ENCODE peak calls at places on chromosomes 1 and 21, in six cellular contexts. Z is K562, E is H1, Q is HCT116, N is HepG2, M is GM12878. U is an unnamed sample.

GRCh38 chr1:167328762-167329483 is 108.2 kb downstream of the POU2F1 start:
- DNase-seq in Q (no peak), E (no peak), M (peak), Z (no peak), N (no peak), U (no peak)

GRCh38 chr1:228837817-228838716 is 102.8 kb downstream of the RHOU start:
- DNase-seq in M (no peak), N (peak), E (peak), Z (peak), Q (peak), U (no peak)

GRCh38 chr1:47776554-47777156 is 220.5 kb downstream of the TRABD2B start:
- DNase-seq in N (no peak), M (no peak), E (no peak), Z (no peak), Q (no peak), U (peak)

GRCh38 chr1:212132040-212132439 is 96.5 kb downstream of the DTL start:
- DNase-seq in Q (no peak), Z (no peak), E (no peak), M (no peak), N (no peak), U (no peak)

GRCh38 chr1:229105109-229105508 is 165.8 kb upstream of the RAB4A start:
- DNase-seq in E (no peak), Z (no peak), Q (no peak), N (no peak), M (no peak), U (no peak)

GRCh38 chr1:43572551-43572950 is 41.9 kb downstream of the PTPRF start:
- DNase-seq in M (no peak), N (no peak), E (no peak), Q (no peak), Z (no peak), U (no peak)

GRCh38 chr21:46056450-46056903 is 41.4 kb upstream of the COL6A2 start:
- DNase-seq in Q (no peak), N (no peak), Z (no peak), M (no peak), E (peak), U (no peak)

GRCh38 chr1:33341190-33341589 is 20.3 kb upstream of the A3GALT2 start:
- DNase-seq in E (no peak), Z (no peak), N (no peak), Q (no peak), M (no peak), U (no peak)

GRCh38 chr1:6085666-6086065 is 40.0 kb downstream of the KCNAB2 start:
- DNase-seq in M (no peak), E (no peak), N (no peak), Z (no peak), Q (no peak), U (no peak)

GRCh38 chr1:94271373-94271772 is 34.0 kb upstream of the ARHGAP29 start:
- DNase-seq in N (no peak), E (no peak), Q (no peak), M (no peak), Z (no peak), U (no peak)

GRCh38 chr1:66623812-66624211 is 89.9 kb downstream of the SGIP1 start:
- DNase-seq in Q (no peak), E (no peak), Z (no peak), M (no peak), N (no peak), U (no peak)

GRCh38 chr1:30708361-30708728 is 15.0 kb downstream of the MATN1 start:
- DNase-seq in E (no peak), M (no peak), N (no peak), Z (no peak), Q (no peak), U (no peak)

GRCh38 chr1:91557039-91557690 is 56.5 kb downstream of the CDC7 start:
- DNase-seq in Q (no peak), Z (no peak), N (no peak), M (no peak), E (no peak), U (no peak)

GRCh38 chr1:20480261-20481157 is 5.5 kb downstream of the CAMK2N1 start:
- DNase-seq in Z (no peak), E (no peak), N (peak), M (no peak), Q (no peak), U (no peak)

GRCh38 chr1:60274422-60275419 is 201.2 kb upstream of the C1orf87 start:
- DNase-seq in E (no peak), Z (no peak), N (no peak), Q (no peak), M (no peak), U (no peak)

GRCh38 chr1:215357901-215358300 is 209.2 kb upstream of the KCTD3 start:
- DNase-seq in E (no peak), N (no peak), Q (no peak), Z (no peak), M (no peak), U (no peak)

GRCh38 chr21:37195649-37196048 is 71.5 kb downstream of the VPS26C start:
- DNase-seq in Z (no peak), Q (no peak), E (no peak), N (no peak), M (no peak), U (no peak)

GRCh38 chr1:160022330-160023310 is 9.2 kb downstream of the PIGM start:
- DNase-seq in N (no peak), M (no peak), E (no peak), Z (no peak), Q (no peak), U (no peak)

GRCh38 chr1:108644984-108645383 is 15.9 kb downstream of the HENMT1 start:
- DNase-seq in E (no peak), N (no peak), Q (no peak), M (no peak), Z (no peak), U (no peak)

GRCh38 chr1:150146853-150147542 is 2.7 kb upstream of the PLEKHO1 start:
- DNase-seq in Z (no peak), E (peak), Q (no peak), M (no peak), N (no peak), U (no peak)

GRCh38 chr1:26938004-26938658 is 16.6 kb downstream of the NUDC start:
- DNase-seq in N (peak), M (no peak), Q (no peak), E (no peak), Z (no peak), U (no peak)

GRCh38 chr1:223244366-223245103 is 101.5 kb upstream of the TLR5 start:
- DNase-seq in Z (peak), M (peak), Q (no peak), N (no peak), E (peak), U (peak)

GRCh38 chr1:229464672-229465071 is 30.8 kb upstream of the ACTA1 start:
- DNase-seq in M (no peak), N (no peak), Z (no peak), Q (no peak), E (no peak), U (no peak)

GRCh38 chr1:31413405-31414005 is 492 bp downstream of the SERINC2 start:
- DNase-seq in Z (peak), N (no peak), M (no peak), Q (no peak), E (peak), U (peak)

GRCh38 chr1:223298706-223299105 is 65.3 kb downstream of the SUSD4 start:
- DNase-seq in M (no peak), Q (no peak), N (no peak), Z (no peak), E (no peak), U (no peak)

DNA sequence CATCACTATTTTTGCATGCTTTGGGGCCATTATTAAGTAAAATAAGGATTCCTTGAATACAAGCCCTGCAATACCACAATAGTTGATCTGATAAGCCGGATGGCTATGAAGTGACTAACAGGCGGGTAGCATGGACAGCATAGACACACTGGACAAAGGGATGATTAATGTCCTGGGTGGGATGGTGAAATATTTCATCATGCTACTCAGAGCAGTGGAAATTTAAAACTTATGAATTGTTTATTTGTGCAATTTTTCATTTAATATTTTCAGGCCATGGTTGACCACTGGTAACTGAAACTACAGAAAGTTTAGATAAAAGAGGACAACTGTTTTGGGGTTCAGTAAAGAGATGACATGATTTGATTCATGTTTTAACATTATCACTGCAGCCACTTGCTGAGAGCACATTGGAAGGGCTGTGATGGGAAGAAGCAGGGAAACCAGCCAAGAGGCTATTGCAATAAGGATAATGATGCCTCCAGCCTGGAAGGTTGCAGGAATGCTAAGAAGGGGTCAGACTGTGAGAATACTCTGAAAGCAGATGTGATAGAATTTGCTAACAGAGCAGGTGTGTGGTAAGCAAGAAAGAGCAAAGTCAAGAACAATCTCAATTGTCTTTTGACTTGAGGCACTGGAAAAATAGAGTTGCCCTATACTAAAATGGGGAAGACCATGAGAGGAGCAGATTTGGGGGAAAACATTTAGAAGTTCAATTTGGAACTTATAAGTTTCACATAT is 62.5 kb upstream of the TNFSF4 start:
- DNase-seq in N (no peak), Q (peak), M (no peak), E (no peak), Z (no peak), U (peak)
- TF ChIP-seq YY1 in N (no peak), Q (no peak), M (no peak), E (no peak), Z (no peak), U (no peak)

GRCh38 chr1:207398986-207399385 is 55.1 kb upstream of the CR2 start:
- DNase-seq in E (no peak), Z (no peak), N (no peak), M (no peak), Q (no peak), U (no peak)
- TF ChIP-seq JUND in E (no peak), Z (no peak), N (no peak), M (no peak), Q (no peak), U (no peak)

GRCh38 chr1:225143001-225143400 is 213.5 kb downstream of the DNAH14 start:
- DNase-seq in N (no peak), Q (no peak), M (no peak), E (no peak), Z (no peak), U (no peak)

GRCh38 chr1:225152061-225152460 is 222.6 kb downstream of the DNAH14 start:
- DNase-seq in Q (no peak), Z (no peak), N (no peak), E (no peak), M (no peak), U (no peak)

GRCh38 chr1:225146478-225146877 is 217.0 kb downstream of the DNAH14 start:
- DNase-seq in N (no peak), Z (no peak), E (no peak), M (no peak), Q (no peak), U (peak)
- TF ChIP-seq YY1 in N (no peak), Z (no peak), E (no peak), M (no peak), Q (no peak), U (no peak)

GRCh38 chr1:156458181-156458503 is 42.4 kb downstream of the MEF2D start:
- DNase-seq in E (no peak), Z (no peak), M (no peak), Q (no peak), N (no peak), U (no peak)
- TF ChIP-seq JUND in E (no peak), Z (no peak), M (no peak), Q (no peak), N (no peak), U (no peak)

DNA sequence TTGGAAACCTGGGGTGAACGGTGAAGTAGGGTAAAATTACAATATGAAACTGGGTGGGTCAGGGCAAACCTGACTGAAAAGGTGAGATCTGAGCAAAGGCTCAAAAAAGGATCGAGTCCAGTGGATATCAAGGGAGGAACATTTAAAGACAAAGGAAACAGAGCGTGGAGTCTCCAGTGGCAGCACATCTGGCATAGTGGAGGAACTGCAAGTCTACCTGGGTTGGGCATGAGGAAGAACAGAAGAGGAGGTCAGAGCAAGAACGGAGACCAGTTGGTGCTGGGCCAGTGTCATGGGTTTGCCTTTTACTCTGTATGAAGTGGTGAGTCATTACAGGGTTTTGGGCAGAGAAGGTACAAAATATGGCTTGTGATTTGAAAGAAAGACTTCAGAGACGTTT is 163.7 kb downstream of the NTPCR start:
- DNase-seq in E (no peak), Q (peak), N (no peak), Z (no peak), M (no peak), U (no peak)
- TF ChIP-seq YY1 in E (no peak), Q (no peak), N (no peak), Z (no peak), M (no peak), U (no peak)

U was measured in SK-N-SH.